ENCODE peak calls at places on chromosomes 16 and 17, in ten cellular contexts. T, W, J, H, C, I, R, Q, K and A are unnamed samples.

GRCh38 chr17:66837883-66838665 is 3.2 kb downstream of the CACNG5 start:
- DNase-seq in W (no peak), R (no peak), J (no peak), Q (no peak), T (no peak), C (no peak), I (no peak), K (no peak), H (no peak), A (no peak)

GRCh38 chr16:81486555-81487061 is 42.0 kb downstream of the CMIP start:
- DNase-seq in K (no peak), H (no peak), C (peak), I (no peak), Q (no peak), J (peak), W (no peak), T (no peak), R (peak), A (peak)

GRCh38 chr16:57184890-57185445 is 871 bp downstream of the PSME3IP1 start:
- DNase-seq in J (no peak), W (no peak), T (no peak), R (no peak), K (no peak), C (no peak), I (no peak), Q (no peak), H (no peak), A (no peak)

GRCh38 chr16:17345043-17345442 is 125.7 kb downstream of the XYLT1 start:
- DNase-seq in Q (no peak), J (peak), W (no peak), I (peak), K (no peak), C (no peak), T (no peak), R (no peak), H (no peak), A (no peak)

GRCh38 chr16:82629441-82630027 is 2.8 kb downstream of the CDH13 start:
- DNase-seq in H (no peak), K (no peak), C (no peak), I (no peak), R (no peak), W (no peak), Q (no peak), J (peak), T (no peak), A (no peak)

GRCh38 chr17:14372905-14373559 is 72.2 kb downstream of the HS3ST3B1 start:
- DNase-seq in T (no peak), I (no peak), W (no peak), J (no peak), H (peak), K (no peak), R (no peak), C (no peak), Q (no peak), A (no peak)

GRCh38 chr17:80760501-80760900 is 215.9 kb downstream of the RPTOR start:
- DNase-seq in J (no peak), H (no peak), R (peak), C (no peak), Q (peak), I (peak), T (no peak), W (peak), K (no peak), A (no peak)

GRCh38 chr17:6573982-6574688 is 17.8 kb upstream of the PITPNM3 start:
- DNase-seq in C (no peak), W (no peak), R (no peak), H (no peak), Q (no peak), I (no peak), T (no peak), K (no peak), J (no peak), A (no peak)

GRCh38 chr17:29584452-29585079 is 4.9 kb downstream of the GIT1 start:
- DNase-seq in I (no peak), W (no peak), C (no peak), K (no peak), H (no peak), J (no peak), Q (no peak), T (no peak), R (no peak), A (no peak)

GRCh38 chr17:66330646-66331037 is 28.2 kb downstream of the PRKCA start:
- DNase-seq in J (no peak), R (no peak), K (no peak), C (no peak), W (no peak), T (peak), I (no peak), Q (no peak), H (no peak), A (no peak)

GRCh38 chr17:4903051-4903818 is at the start of gene CHRNE:
- DNase-seq in J (peak), R (no peak), Q (peak), I (peak), T (peak), C (peak), K (peak), W (peak), H (peak), A (peak)

GRCh38 chr17:4195306-4195705 is 52.3 kb downstream of the CYB5D2 start:
- DNase-seq in C (peak), Q (no peak), J (peak), I (no peak), W (no peak), H (no peak), T (no peak), R (no peak), K (no peak), A (no peak)

GRCh38 chr17:7587420-7587786 is 2.5 kb downstream of the SOX15 start:
- DNase-seq in T (no peak), I (no peak), H (no peak), J (peak), W (no peak), C (peak), Q (no peak), K (no peak), R (no peak), A (peak)

GRCh38 chr17:7588553-7589203 is 1.2 kb downstream of the SOX15 start:
- DNase-seq in I (no peak), W (no peak), T (no peak), R (no peak), H (no peak), Q (no peak), J (no peak), C (no peak), K (no peak), A (no peak)

GRCh38 chr17:7589204-7589868 is 558 bp downstream of the SOX15 start:
- DNase-seq in H (peak), C (peak), T (peak), W (no peak), K (peak), I (peak), Q (peak), J (peak), R (peak), A (peak)

GRCh38 chr17:7587831-7588230 is 2.1 kb downstream of the SOX15 start:
- DNase-seq in W (no peak), J (peak), C (no peak), I (no peak), K (no peak), R (no peak), Q (no peak), T (no peak), H (no peak), A (no peak)

DNA sequence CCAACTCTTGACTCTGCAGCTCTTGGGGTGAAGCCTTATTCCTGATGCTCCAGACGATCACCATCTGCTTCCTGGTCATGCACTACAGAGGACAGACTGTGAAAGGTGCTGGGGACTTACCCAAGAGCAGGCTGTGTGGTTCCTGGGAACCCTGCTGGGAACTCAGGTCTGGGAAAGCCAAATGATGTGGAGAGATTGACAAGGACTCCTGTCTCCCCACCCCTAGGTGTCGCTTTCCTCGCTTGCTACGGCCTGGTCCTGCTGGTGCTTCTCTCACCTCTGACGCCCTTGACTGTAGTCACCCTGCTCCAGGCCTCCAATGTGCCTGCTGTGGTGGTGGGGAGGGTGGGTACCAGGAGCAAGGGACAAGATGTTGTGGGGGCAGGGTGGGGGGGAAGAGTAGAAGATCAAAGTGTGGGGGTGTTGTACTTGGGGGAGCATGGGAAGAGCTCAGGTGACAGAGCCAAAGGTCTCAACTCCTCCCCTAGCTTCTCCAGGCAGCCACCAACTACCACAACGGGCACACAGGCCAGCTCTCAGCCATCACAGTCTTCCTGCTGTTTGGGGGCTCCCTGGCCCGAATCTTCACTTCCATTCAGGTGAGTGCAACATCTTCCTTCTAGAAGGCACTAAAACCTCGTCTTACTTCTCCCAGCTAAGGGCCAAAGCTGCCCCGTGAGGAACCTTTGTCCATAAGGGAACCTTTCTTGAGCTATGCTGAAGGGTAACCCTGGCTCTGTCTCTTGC is 3.0 kb downstream of the SOX15 start:
- DNase-seq in C (no peak), I (no peak), J (no peak), T (peak), H (no peak), R (no peak), Q (no peak), K (no peak), W (no peak), A (no peak)
- TF ChIP-seq CTCF in C (no peak), I (no peak), J (peak), T (peak), H (peak), R (no peak), Q (no peak), K (no peak), W (no peak), A (no peak)

GRCh38 chr16:28875134-28876015 is 2.9 kb upstream of the ATP2A1 start:
- DNase-seq in T (no peak), J (no peak), C (no peak), Q (peak), H (no peak), I (no peak), K (no peak), R (no peak), W (no peak), A (no peak)
- TF ChIP-seq CTCF in T (no peak), J (no peak), C (no peak), Q (no peak), H (no peak), I (no peak), K (no peak), R (no peak), W (no peak), A (no peak)

GRCh38 chr16:68093816-68094613 is 8.8 kb downstream of the NFATC3 start:
- DNase-seq in J (peak), I (no peak), K (no peak), W (peak), H (no peak), R (no peak), C (peak), T (peak), Q (no peak), A (no peak)
- TF ChIP-seq CTCF in J (peak), I (peak), K (peak), W (peak), H (peak), R (peak), C (peak), T (peak), Q (peak), A (peak)

GRCh38 chr16:70438983-70439862 is at the start of gene ST3GAL2:
- DNase-seq in K (peak), C (peak), I (peak), J (peak), R (peak), H (peak), W (peak), Q (peak), T (peak), A (peak)
- TF ChIP-seq CTCF in K (no peak), C (no peak), I (peak), J (no peak), R (no peak), H (no peak), W (no peak), Q (peak), T (no peak), A (no peak)

GRCh38 chr17:43940630-43941029 is 1.6 kb downstream of the PPY start:
- DNase-seq in W (peak), T (peak), H (peak), I (no peak), J (peak), Q (no peak), R (no peak), C (no peak), K (peak), A (no peak)
- TF ChIP-seq CTCF in W (peak), T (peak), H (peak), I (no peak), J (peak), Q (peak), R (peak), C (peak), K (peak), A (peak)